ENCODE peak calls at places on chromosomes 1 and 21, in ten cellular contexts. One of them, this sample, is unnamed.
A peak's percentile ranks its signal among the peaks of the same experiment; 100 is the strongest.

GRCh38 chr21:32981096-32981495 is 44.6 kb upstream of the OLIG2 start:
- DNase-seq in mucosa of descending colon: no peak
- DNase-seq in mammary epithelial cell: no peak
- DNase-seq in adrenal gland: no peak
- DNase-seq in fibroblast of lung: no peak
- DNase-seq in AG10803: no peak
- DNase-seq in GM12865: no peak
- DNase-seq in ovary: no peak
- DNase-seq in nephron progenitor cell: no peak
- DNase-seq in astrocyte of the spinal cord: no peak
- DNase-seq in this sample: no peak

GRCh38 chr21:40840441-40840840 is 6.5 kb downstream of the DSCAM start:
- DNase-seq in mammary epithelial cell: peak; percentile 28
- DNase-seq in adrenal gland: no peak
- DNase-seq in astrocyte of the spinal cord: no peak
- DNase-seq in mucosa of descending colon: no peak
- DNase-seq in fibroblast of lung: peak; percentile 33
- DNase-seq in GM12865: no peak
- DNase-seq in nephron progenitor cell: no peak
- DNase-seq in AG10803: no peak
- DNase-seq in ovary: no peak
- DNase-seq in this sample: no peak

GRCh38 chr1:23436520-23437354 is 12.2 kb upstream of the TCEA3 start:
- DNase-seq in fibroblast of lung: no peak
- DNase-seq in astrocyte of the spinal cord: no peak
- DNase-seq in mucosa of descending colon: peak; percentile 97
- DNase-seq in GM12865: no peak
- DNase-seq in ovary: peak; percentile 69
- DNase-seq in mammary epithelial cell: no peak
- DNase-seq in nephron progenitor cell: peak; percentile 70
- DNase-seq in AG10803: no peak
- DNase-seq in adrenal gland: peak; percentile 71
- DNase-seq in this sample: no peak

GRCh38 chr1:143735764-143736461 is 235.9 kb downstream of the FAM72C start:
- DNase-seq in fibroblast of lung: no peak
- DNase-seq in mammary epithelial cell: peak; percentile 74
- DNase-seq in AG10803: no peak
- DNase-seq in adrenal gland: peak; percentile 36
- DNase-seq in GM12865: peak; percentile 14
- DNase-seq in mucosa of descending colon: peak; percentile 25
- DNase-seq in astrocyte of the spinal cord: peak; percentile 0
- DNase-seq in nephron progenitor cell: no peak
- DNase-seq in ovary: no peak
- DNase-seq in this sample: no peak

GRCh38 chr1:84078824-84079167 is 65.3 kb upstream of the PRKACB start:
- DNase-seq in nephron progenitor cell: no peak
- DNase-seq in fibroblast of lung: no peak
- DNase-seq in mucosa of descending colon: no peak
- DNase-seq in ovary: no peak
- DNase-seq in mammary epithelial cell: no peak
- DNase-seq in AG10803: no peak
- DNase-seq in GM12865: no peak
- DNase-seq in astrocyte of the spinal cord: no peak
- DNase-seq in adrenal gland: no peak
- DNase-seq in this sample: no peak

GRCh38 chr21:34845521-34846213 is 176.9 kb downstream of the CLIC6 start:
- DNase-seq in nephron progenitor cell: no peak
- DNase-seq in AG10803: no peak
- DNase-seq in astrocyte of the spinal cord: peak; percentile 95
- DNase-seq in mucosa of descending colon: peak; percentile 41
- DNase-seq in ovary: no peak
- DNase-seq in GM12865: peak; percentile 80
- DNase-seq in fibroblast of lung: peak; percentile 95
- DNase-seq in adrenal gland: no peak
- DNase-seq in mammary epithelial cell: peak; percentile 95
- DNase-seq in this sample: no peak

GRCh38 chr1:91617242-91617837 is 116.7 kb downstream of the CDC7 start:
- DNase-seq in astrocyte of the spinal cord: peak; percentile 32
- DNase-seq in GM12865: peak; percentile 62
- DNase-seq in mammary epithelial cell: no peak
- DNase-seq in fibroblast of lung: no peak
- DNase-seq in nephron progenitor cell: peak; percentile 19
- DNase-seq in adrenal gland: peak; percentile 71
- DNase-seq in AG10803: no peak
- DNase-seq in mucosa of descending colon: peak; percentile 44
- DNase-seq in ovary: peak; percentile 67
- DNase-seq in this sample: peak; percentile 33

GRCh38 chr21:17799414-17800164 is 19.6 kb downstream of the C21orf91 start:
- DNase-seq in mucosa of descending colon: no peak
- DNase-seq in ovary: no peak
- DNase-seq in astrocyte of the spinal cord: no peak
- DNase-seq in GM12865: no peak
- DNase-seq in nephron progenitor cell: no peak
- DNase-seq in adrenal gland: no peak
- DNase-seq in fibroblast of lung: no peak
- DNase-seq in AG10803: no peak
- DNase-seq in mammary epithelial cell: no peak
- DNase-seq in this sample: no peak

GRCh38 chr1:41359211-41360073 is 1.8 kb upstream of the FOXO6 start:
- DNase-seq in astrocyte of the spinal cord: peak; percentile 46
- DNase-seq in nephron progenitor cell: no peak
- DNase-seq in AG10803: peak; percentile 84
- DNase-seq in ovary: no peak
- DNase-seq in fibroblast of lung: peak; percentile 69
- DNase-seq in GM12865: no peak
- DNase-seq in adrenal gland: peak; percentile 54
- DNase-seq in mucosa of descending colon: peak; percentile 46
- DNase-seq in mammary epithelial cell: no peak
- DNase-seq in this sample: no peak

GRCh38 chr1:156090822-156091188 is 8.5 kb upstream of the MEX3A start:
- DNase-seq in astrocyte of the spinal cord: peak; percentile 79
- DNase-seq in mammary epithelial cell: peak; percentile 71
- DNase-seq in adrenal gland: peak; percentile 77
- DNase-seq in nephron progenitor cell: peak; percentile 90
- DNase-seq in mucosa of descending colon: peak; percentile 92
- DNase-seq in ovary: peak; percentile 92
- DNase-seq in AG10803: peak; percentile 66
- DNase-seq in fibroblast of lung: peak; percentile 61
- DNase-seq in GM12865: peak; percentile 92
- DNase-seq in this sample: peak; percentile 86

GRCh38 chr1:236868625-236869467 is 73.8 kb downstream of the MTR start:
- DNase-seq in GM12865: peak; percentile 80
- DNase-seq in fibroblast of lung: peak; percentile 54
- DNase-seq in nephron progenitor cell: peak; percentile 49
- DNase-seq in mammary epithelial cell: peak; percentile 41
- DNase-seq in ovary: no peak
- DNase-seq in AG10803: peak; percentile 69
- DNase-seq in mucosa of descending colon: no peak
- DNase-seq in adrenal gland: no peak
- DNase-seq in astrocyte of the spinal cord: peak; percentile 77
- DNase-seq in this sample: peak; percentile 14

GRCh38 chr1:237428809-237429208 is 386.8 kb downstream of the RYR2 start:
- DNase-seq in ovary: no peak
- DNase-seq in mucosa of descending colon: no peak
- DNase-seq in AG10803: no peak
- DNase-seq in fibroblast of lung: no peak
- DNase-seq in GM12865: no peak
- DNase-seq in astrocyte of the spinal cord: no peak
- DNase-seq in adrenal gland: no peak
- DNase-seq in mammary epithelial cell: no peak
- DNase-seq in nephron progenitor cell: no peak
- DNase-seq in this sample: no peak

GRCh38 chr1:27864264-27864895 is 8.0 kb upstream of the THEMIS2 start:
- DNase-seq in ovary: no peak
- DNase-seq in nephron progenitor cell: no peak
- DNase-seq in adrenal gland: peak; percentile 39
- DNase-seq in AG10803: no peak
- DNase-seq in mammary epithelial cell: peak; percentile 44
- DNase-seq in mucosa of descending colon: no peak
- DNase-seq in astrocyte of the spinal cord: no peak
- DNase-seq in GM12865: peak; percentile 75
- DNase-seq in fibroblast of lung: no peak
- DNase-seq in this sample: no peak

GRCh38 chr1:207313131-207313530 is 8.3 kb upstream of the CD55 start:
- DNase-seq in mammary epithelial cell: no peak
- DNase-seq in astrocyte of the spinal cord: no peak
- DNase-seq in adrenal gland: no peak
- DNase-seq in nephron progenitor cell: no peak
- DNase-seq in ovary: no peak
- DNase-seq in AG10803: peak; percentile 78
- DNase-seq in fibroblast of lung: no peak
- DNase-seq in GM12865: no peak
- DNase-seq in mucosa of descending colon: no peak
- DNase-seq in this sample: no peak

GRCh38 chr1:176559474-176560390 is 96.8 kb downstream of the PAPPA2 start:
- DNase-seq in GM12865: peak; percentile 61
- DNase-seq in mammary epithelial cell: peak; percentile 27
- DNase-seq in AG10803: peak; percentile 69
- DNase-seq in nephron progenitor cell: peak; percentile 69
- DNase-seq in adrenal gland: peak; percentile 33
- DNase-seq in fibroblast of lung: peak; percentile 50
- DNase-seq in mucosa of descending colon: no peak
- DNase-seq in ovary: no peak
- DNase-seq in astrocyte of the spinal cord: peak; percentile 59
- DNase-seq in this sample: peak; percentile 59

GRCh38 chr1:208254862-208255261 is 10.7 kb upstream of the PLXNA2 start:
- DNase-seq in astrocyte of the spinal cord: peak; percentile 58
- DNase-seq in mucosa of descending colon: no peak
- DNase-seq in fibroblast of lung: peak; percentile 91
- DNase-seq in AG10803: peak; percentile 90
- DNase-seq in GM12865: no peak
- DNase-seq in ovary: no peak
- DNase-seq in mammary epithelial cell: peak; percentile 77
- DNase-seq in adrenal gland: no peak
- DNase-seq in nephron progenitor cell: no peak
- DNase-seq in this sample: no peak

GRCh38 chr21:31203371-31204054 is 140.5 kb downstream of the TIAM1 start:
- DNase-seq in GM12865: no peak
- DNase-seq in astrocyte of the spinal cord: peak; percentile 82
- DNase-seq in mammary epithelial cell: peak; percentile 16
- DNase-seq in AG10803: no peak
- DNase-seq in mucosa of descending colon: no peak
- DNase-seq in fibroblast of lung: peak; percentile 59
- DNase-seq in ovary: no peak
- DNase-seq in nephron progenitor cell: no peak
- DNase-seq in adrenal gland: no peak
- DNase-seq in this sample: no peak

GRCh38 chr1:161044908-161045748 is 649 bp downstream of the USF1 start:
- DNase-seq in mammary epithelial cell: peak; percentile 58
- DNase-seq in mucosa of descending colon: peak; percentile 81
- DNase-seq in nephron progenitor cell: peak; percentile 62
- DNase-seq in AG10803: peak; percentile 54
- DNase-seq in astrocyte of the spinal cord: peak; percentile 66
- DNase-seq in GM12865: peak; percentile 91
- DNase-seq in fibroblast of lung: peak; percentile 69
- DNase-seq in ovary: peak; percentile 69
- DNase-seq in adrenal gland: peak; percentile 84
- DNase-seq in this sample: peak; percentile 30

DNA sequence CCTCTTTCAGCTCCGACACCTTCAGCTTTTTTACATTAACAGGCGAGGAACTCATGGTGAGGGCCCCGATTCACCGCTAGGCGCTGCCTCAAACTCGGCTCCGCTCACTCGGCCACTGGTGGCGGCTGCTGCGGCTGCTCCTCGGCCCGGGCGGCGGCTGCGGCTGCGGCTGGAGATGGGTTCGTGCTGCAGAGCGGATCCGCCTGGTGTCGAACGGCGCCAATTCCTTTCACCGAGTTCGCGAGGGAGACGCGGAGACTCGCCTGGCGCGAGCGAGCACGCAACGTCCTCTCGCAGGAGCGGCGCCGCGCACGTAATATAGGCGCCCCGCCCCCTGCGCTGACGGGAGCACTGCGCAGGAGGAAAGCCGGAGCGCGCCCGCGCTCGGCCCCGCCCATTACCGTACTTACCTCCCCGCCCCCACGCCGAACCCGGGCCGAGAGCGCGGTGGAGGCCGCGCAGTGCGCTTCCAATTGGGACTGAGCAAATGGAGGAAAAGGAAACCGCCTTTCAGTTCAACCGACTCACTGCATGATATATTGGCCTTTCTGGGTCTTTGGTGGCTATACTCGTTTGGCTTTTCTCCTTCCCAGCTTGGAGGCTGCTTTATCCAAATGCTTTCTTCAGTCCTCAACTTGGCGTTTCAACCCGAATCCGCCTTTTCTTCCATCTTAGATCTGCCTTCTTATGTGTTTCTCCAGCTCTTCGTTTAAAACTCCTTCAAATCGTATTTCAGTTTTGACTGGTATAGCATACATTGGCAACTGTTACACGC is at the start of gene HNRNPU:
- DNase-seq in astrocyte of the spinal cord: peak; percentile 98
- DNase-seq in ovary: peak; percentile 99
- DNase-seq in GM12865: peak; percentile 99
- DNase-seq in AG10803: peak; percentile 97
- DNase-seq in mammary epithelial cell: peak; percentile 96
- DNase-seq in fibroblast of lung: peak; percentile 96
- DNase-seq in adrenal gland: peak; percentile 95
- DNase-seq in nephron progenitor cell: peak; percentile 97
- DNase-seq in mucosa of descending colon: peak; percentile 98
- DNase-seq in this sample: peak; percentile 94
- TF ChIP-seq CTCF in astrocyte of the spinal cord: peak; percentile 19
- TF ChIP-seq CTCF in ovary: peak; percentile 46
- TF ChIP-seq CTCF in GM12865: peak; percentile 32
- TF ChIP-seq CTCF in AG10803: peak; percentile 34
- TF ChIP-seq CTCF in mammary epithelial cell: peak; percentile 45
- TF ChIP-seq CTCF in fibroblast of lung: peak; percentile 30
- TF ChIP-seq CTCF in adrenal gland: peak; percentile 37
- TF ChIP-seq CTCF in nephron progenitor cell: peak; percentile 41
- TF ChIP-seq CTCF in mucosa of descending colon: no peak
- TF ChIP-seq CTCF in this sample: peak; percentile 55

GRCh38 chr1:204873176-204873575 is 2.5 kb downstream of the NFASC start:
- DNase-seq in mammary epithelial cell: no peak
- DNase-seq in adrenal gland: no peak
- DNase-seq in astrocyte of the spinal cord: no peak
- DNase-seq in mucosa of descending colon: no peak
- DNase-seq in nephron progenitor cell: no peak
- DNase-seq in ovary: no peak
- DNase-seq in GM12865: no peak
- DNase-seq in fibroblast of lung: no peak
- DNase-seq in AG10803: no peak
- DNase-seq in this sample: no peak
- TF ChIP-seq CTCF in mammary epithelial cell: no peak
- TF ChIP-seq CTCF in adrenal gland: no peak
- TF ChIP-seq CTCF in astrocyte of the spinal cord: no peak
- TF ChIP-seq CTCF in mucosa of descending colon: no peak
- TF ChIP-seq CTCF in nephron progenitor cell: no peak
- TF ChIP-seq CTCF in ovary: no peak
- TF ChIP-seq CTCF in GM12865: no peak
- TF ChIP-seq CTCF in fibroblast of lung: no peak
- TF ChIP-seq CTCF in AG10803: no peak
- TF ChIP-seq CTCF in this sample: no peak

GRCh38 chr1:12475158-12475934 is 142.7 kb downstream of the DHRS3 start:
- DNase-seq in mucosa of descending colon: no peak
- DNase-seq in GM12865: no peak
- DNase-seq in astrocyte of the spinal cord: no peak
- DNase-seq in ovary: no peak
- DNase-seq in fibroblast of lung: peak; percentile 88
- DNase-seq in adrenal gland: no peak
- DNase-seq in mammary epithelial cell: no peak
- DNase-seq in AG10803: no peak
- DNase-seq in nephron progenitor cell: no peak
- DNase-seq in this sample: no peak
- TF ChIP-seq CTCF in mucosa of descending colon: no peak
- TF ChIP-seq CTCF in GM12865: no peak
- TF ChIP-seq CTCF in astrocyte of the spinal cord: no peak
- TF ChIP-seq CTCF in ovary: no peak
- TF ChIP-seq CTCF in fibroblast of lung: no peak
- TF ChIP-seq CTCF in adrenal gland: no peak
- TF ChIP-seq CTCF in mammary epithelial cell: no peak
- TF ChIP-seq CTCF in AG10803: no peak
- TF ChIP-seq CTCF in nephron progenitor cell: no peak
- TF ChIP-seq CTCF in this sample: no peak

GRCh38 chr1:180269848-180270766 is 40.0 kb downstream of the LHX4 start:
- DNase-seq in mammary epithelial cell: no peak
- DNase-seq in ovary: no peak
- DNase-seq in mucosa of descending colon: peak; percentile 82
- DNase-seq in fibroblast of lung: no peak
- DNase-seq in adrenal gland: peak; percentile 50
- DNase-seq in AG10803: no peak
- DNase-seq in nephron progenitor cell: no peak
- DNase-seq in GM12865: no peak
- DNase-seq in astrocyte of the spinal cord: no peak
- DNase-seq in this sample: no peak
- TF ChIP-seq CTCF in mammary epithelial cell: peak; percentile 61
- TF ChIP-seq CTCF in ovary: no peak
- TF ChIP-seq CTCF in mucosa of descending colon: peak; percentile 13
- TF ChIP-seq CTCF in fibroblast of lung: peak; percentile 55
- TF ChIP-seq CTCF in adrenal gland: no peak
- TF ChIP-seq CTCF in AG10803: peak; percentile 35
- TF ChIP-seq CTCF in nephron progenitor cell: peak; percentile 8
- TF ChIP-seq CTCF in GM12865: no peak
- TF ChIP-seq CTCF in astrocyte of the spinal cord: peak; percentile 57
- TF ChIP-seq CTCF in this sample: peak; percentile 60